ENCODE peak calls at places on chromosomes 13 and 19, in nine cellular contexts. J, I, D, P, Z, R, L, H and X are unnamed samples.

GRCh38 chr19:36547001-36547732 is 19.1 kb upstream of the ZNF260 start:
- DNase-seq in D (no peak), I (peak), J (peak), L (no peak), Z (no peak), H (no peak), P (no peak), R (no peak), X (peak)

GRCh38 chr19:43465468-43466120 is at the start of gene LYPD3:
- DNase-seq in D (no peak), H (peak), Z (no peak), I (peak), R (no peak), P (no peak), L (no peak), J (no peak), X (peak)

GRCh38 chr13:37360556-37360955 is 238.0 kb downstream of the POSTN start:
- DNase-seq in J (no peak), Z (no peak), R (no peak), L (no peak), P (no peak), D (no peak), I (no peak), H (no peak), X (no peak)

GRCh38 chr19:30089086-30089665 is 147.1 kb downstream of the URI1 start:
- DNase-seq in Z (peak), I (no peak), J (no peak), R (no peak), L (no peak), P (no peak), H (no peak), D (no peak), X (no peak)

GRCh38 chr13:24267801-24268200 is 41.6 kb upstream of the C1QTNF9 start:
- DNase-seq in L (no peak), R (no peak), P (no peak), Z (no peak), I (no peak), D (no peak), H (no peak), J (no peak), X (no peak)

GRCh38 chr13:27200413-27201066 is 28.9 kb upstream of the USP12 start:
- DNase-seq in P (no peak), Z (no peak), L (no peak), R (no peak), I (no peak), D (no peak), H (no peak), J (no peak), X (no peak)

GRCh38 chr19:16034958-16035560 is 41.2 kb upstream of the TPM4 start:
- DNase-seq in L (peak), J (no peak), Z (no peak), P (no peak), D (no peak), I (no peak), H (no peak), R (no peak), X (no peak)

GRCh38 chr13:35923347-35923746 is 207.8 kb downstream of the DCLK1 start:
- DNase-seq in L (no peak), J (peak), I (peak), Z (no peak), D (no peak), H (no peak), P (no peak), R (no peak), X (peak)

GRCh38 chr19:754530-754929 is 3.6 kb downstream of the MISP start:
- DNase-seq in Z (no peak), L (no peak), P (no peak), I (no peak), J (no peak), H (peak), D (no peak), R (no peak), X (no peak)

GRCh38 chr13:44843403-44843802 is 145.9 kb downstream of the NUFIP1 start:
- DNase-seq in I (peak), P (no peak), J (peak), R (no peak), L (no peak), Z (no peak), H (no peak), D (no peak), X (no peak)

GRCh38 chr13:31274345-31274870 is 74.6 kb downstream of the B3GLCT start:
- DNase-seq in H (no peak), Z (no peak), P (peak), L (no peak), I (no peak), R (no peak), J (peak), D (no peak), X (no peak)

GRCh38 chr19:38399537-38399936 is 3.4 kb upstream of the FAM98C start:
- DNase-seq in J (no peak), P (no peak), L (no peak), I (no peak), D (no peak), R (no peak), Z (no peak), H (no peak), X (no peak)

GRCh38 chr19:2207991-2208860 is 27.9 kb downstream of the PLEKHJ1 start:
- DNase-seq in J (peak), R (no peak), D (no peak), P (no peak), H (peak), I (peak), L (no peak), Z (no peak), X (no peak)

GRCh38 chr13:110797230-110797877 is 83.9 kb downstream of the ING1 start:
- DNase-seq in I (peak), P (no peak), Z (no peak), D (no peak), L (no peak), R (no peak), J (no peak), H (no peak), X (peak)

GRCh38 chr19:1290699-1291651 is 5.3 kb downstream of the EFNA2 start:
- DNase-seq in L (no peak), H (peak), R (no peak), I (no peak), J (no peak), P (no peak), Z (no peak), D (no peak), X (no peak)

DNA sequence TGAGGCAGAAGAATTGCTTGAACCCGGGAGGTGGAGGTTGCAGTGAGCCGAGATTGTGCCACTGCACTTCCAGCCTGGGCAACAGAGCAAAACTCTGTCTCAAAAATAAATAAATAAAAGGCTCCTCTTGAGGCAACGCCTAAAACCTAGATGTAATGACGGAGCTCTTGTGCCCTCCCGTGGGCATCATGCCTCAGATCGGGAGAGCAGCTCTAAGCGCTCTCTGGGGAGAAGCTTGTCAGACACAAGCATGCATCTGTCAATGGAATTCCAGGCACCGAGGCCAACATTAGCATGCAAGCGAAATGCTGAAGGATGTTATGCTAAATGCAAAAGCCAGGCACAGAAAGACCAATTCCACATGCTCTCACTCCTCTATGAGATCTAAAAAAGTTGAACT is 45.6 kb upstream of the MRI1 start:
- DNase-seq in J (peak), D (peak), Z (no peak), I (peak), R (no peak), L (no peak), P (no peak), H (peak), X (peak)
- TF ChIP-seq CTCF in J (peak), D (peak), Z (peak), I (no peak), R (no peak), L (peak), P (peak), H (no peak), X (peak)

GRCh38 chr19:31113250-31113685 is 236.0 kb downstream of the TSHZ3 start:
- DNase-seq in L (no peak), Z (no peak), P (no peak), D (no peak), H (no peak), J (peak), I (no peak), R (no peak), X (no peak)

GRCh38 chr19:31112158-31112557 is 237.1 kb downstream of the TSHZ3 start:
- DNase-seq in J (no peak), R (no peak), Z (no peak), P (no peak), L (no peak), H (no peak), D (no peak), I (no peak), X (no peak)

GRCh38 chr19:31111741-31112140 is 237.5 kb downstream of the TSHZ3 start:
- DNase-seq in L (no peak), I (no peak), H (no peak), R (no peak), P (no peak), J (no peak), Z (no peak), D (no peak), X (no peak)

GRCh38 chr19:31109626-31110025 is 239.6 kb downstream of the TSHZ3 start:
- DNase-seq in J (no peak), Z (no peak), D (no peak), R (no peak), I (no peak), L (no peak), H (no peak), P (no peak), X (no peak)

DNA sequence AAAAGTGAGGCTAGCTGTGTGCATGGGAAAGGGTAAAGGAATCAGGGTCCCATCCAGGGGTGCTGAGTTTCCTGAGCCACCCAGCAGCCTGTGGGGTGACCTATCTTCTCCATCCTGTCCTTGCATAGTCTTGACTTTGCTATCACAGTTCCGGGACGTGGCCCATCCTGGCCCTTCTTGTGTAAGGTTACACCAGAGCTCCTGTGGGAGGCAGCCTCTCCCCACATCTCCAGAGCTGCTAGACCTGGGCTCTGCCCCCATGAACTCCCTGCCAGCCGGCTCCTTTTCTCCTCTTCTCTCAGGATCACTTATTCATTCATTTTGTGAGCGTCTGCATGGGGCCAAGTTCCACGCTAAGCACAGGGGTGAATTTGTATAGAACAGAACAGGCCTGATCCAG is 238.9 kb downstream of the TSHZ3 start:
- DNase-seq in L (no peak), D (peak), Z (no peak), H (no peak), R (no peak), P (no peak), I (peak), J (peak), X (peak)
- TF ChIP-seq CTCF in L (no peak), D (peak), Z (no peak), H (no peak), R (no peak), P (no peak), I (peak), J (peak), X (no peak)

DNA sequence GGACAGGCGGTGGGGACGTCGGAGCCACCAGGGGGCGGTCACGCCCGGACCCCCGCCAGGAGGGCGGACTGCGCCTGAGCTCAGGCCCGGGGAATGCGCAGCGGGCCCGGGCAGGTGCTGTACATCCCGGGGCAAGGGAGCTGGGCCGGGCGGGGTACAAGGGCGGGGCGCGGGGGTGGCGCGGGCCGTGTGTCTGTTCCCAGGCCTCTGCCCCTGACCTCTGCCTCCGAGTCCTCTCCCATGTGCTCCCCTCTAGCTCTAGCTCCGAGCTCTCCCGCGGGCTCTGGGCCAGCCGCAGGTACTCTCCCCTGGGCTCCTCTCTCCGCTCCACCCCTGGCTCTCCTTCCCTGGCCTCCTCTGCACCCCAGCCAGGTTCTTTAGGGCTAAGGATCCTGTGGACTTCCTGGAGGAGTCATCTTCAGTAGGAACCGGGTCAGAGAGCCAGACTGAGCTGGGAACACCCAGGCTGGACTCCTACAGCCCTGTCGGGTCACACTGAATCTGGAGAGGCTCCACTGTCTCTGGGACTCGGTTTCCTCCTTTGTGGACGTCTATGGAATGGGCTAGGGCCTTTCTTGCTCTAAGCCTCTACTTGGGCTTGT is 2.3 kb downstream of the PPP1R13L start:
- DNase-seq in J (no peak), D (no peak), H (peak), L (peak), P (peak), Z (no peak), I (no peak), R (no peak), X (peak)
- TF ChIP-seq CTCF in J (no peak), D (peak), H (peak), L (peak), P (peak), Z (peak), I (peak), R (no peak), X (no peak)

GRCh38 chr13:28678809-28679208 is 19.9 kb downstream of the POMP start:
- DNase-seq in H (no peak), J (peak), D (no peak), L (no peak), Z (no peak), I (peak), P (no peak), R (no peak), X (no peak)
- TF ChIP-seq CTCF in H (no peak), J (peak), D (no peak), L (no peak), Z (no peak), I (peak), P (no peak), R (no peak), X (no peak)

DNA sequence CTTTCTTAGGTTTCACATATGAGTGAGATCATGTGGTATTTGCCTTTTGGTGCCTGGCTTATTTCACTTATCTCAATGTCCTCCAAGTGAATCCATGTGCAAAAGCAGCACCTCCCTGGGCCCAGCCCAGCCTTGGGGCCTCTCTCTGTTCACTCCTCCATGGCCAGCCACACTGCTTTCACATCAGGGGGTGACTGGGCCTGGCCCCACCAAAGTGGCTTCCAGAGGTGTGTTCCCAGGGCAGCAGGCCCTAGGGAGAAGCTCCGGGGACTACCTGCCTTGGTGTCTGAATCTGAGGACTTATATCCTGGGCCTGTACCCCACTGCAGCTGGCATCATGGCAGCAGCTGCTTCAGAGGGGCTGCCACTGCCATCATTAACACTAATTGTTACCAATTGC is 829.9 kb upstream of the SLITRK5 start:
- DNase-seq in J (no peak), D (no peak), I (no peak), L (no peak), R (no peak), P (no peak), Z (no peak), H (no peak), X (no peak)
- TF ChIP-seq CTCF in J (no peak), D (no peak), I (no peak), L (no peak), R (no peak), P (no peak), Z (no peak), H (no peak), X (no peak)

GRCh38 chr13:94660695-94661324 is 51.5 kb downstream of the SOX21 start:
- DNase-seq in I (peak), L (no peak), Z (no peak), D (no peak), H (no peak), R (no peak), P (peak), J (peak), X (peak)
- TF ChIP-seq CTCF in I (peak), L (no peak), Z (no peak), D (peak), H (no peak), R (no peak), P (peak), J (peak), X (peak)

DNA sequence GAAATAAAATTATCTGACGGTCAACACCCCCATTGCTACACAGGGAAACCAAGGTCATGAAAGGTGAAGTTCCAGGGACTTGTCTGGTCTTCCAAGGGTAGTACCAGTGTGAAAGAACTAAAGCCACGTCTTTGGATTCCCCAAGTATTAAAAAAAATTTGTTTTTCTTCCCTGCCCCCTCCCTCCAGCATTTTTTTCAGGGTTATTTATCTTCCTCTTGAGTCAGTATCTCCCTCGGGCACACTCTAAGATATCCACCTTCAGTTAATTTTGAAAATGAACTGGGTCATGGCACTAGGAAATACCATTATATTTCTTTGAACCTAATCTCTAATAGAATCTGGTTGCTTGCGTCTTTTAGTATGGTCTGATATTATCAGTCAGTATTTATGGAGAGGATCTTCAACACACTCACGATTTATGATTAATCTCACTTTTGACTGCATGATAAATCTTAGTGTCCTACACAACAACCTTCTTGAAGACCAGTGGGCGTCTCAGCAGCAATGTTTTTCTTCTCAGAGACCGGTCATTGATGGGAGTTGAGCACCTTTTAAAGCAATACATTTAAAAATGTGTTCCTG is 9.1 kb downstream of the ATP8A2 start:
- DNase-seq in D (no peak), I (no peak), Z (no peak), H (no peak), J (no peak), L (no peak), P (no peak), R (no peak), X (no peak)
- TF ChIP-seq CTCF in D (no peak), I (no peak), Z (no peak), H (no peak), J (no peak), L (no peak), P (no peak), R (no peak), X (no peak)

DNA sequence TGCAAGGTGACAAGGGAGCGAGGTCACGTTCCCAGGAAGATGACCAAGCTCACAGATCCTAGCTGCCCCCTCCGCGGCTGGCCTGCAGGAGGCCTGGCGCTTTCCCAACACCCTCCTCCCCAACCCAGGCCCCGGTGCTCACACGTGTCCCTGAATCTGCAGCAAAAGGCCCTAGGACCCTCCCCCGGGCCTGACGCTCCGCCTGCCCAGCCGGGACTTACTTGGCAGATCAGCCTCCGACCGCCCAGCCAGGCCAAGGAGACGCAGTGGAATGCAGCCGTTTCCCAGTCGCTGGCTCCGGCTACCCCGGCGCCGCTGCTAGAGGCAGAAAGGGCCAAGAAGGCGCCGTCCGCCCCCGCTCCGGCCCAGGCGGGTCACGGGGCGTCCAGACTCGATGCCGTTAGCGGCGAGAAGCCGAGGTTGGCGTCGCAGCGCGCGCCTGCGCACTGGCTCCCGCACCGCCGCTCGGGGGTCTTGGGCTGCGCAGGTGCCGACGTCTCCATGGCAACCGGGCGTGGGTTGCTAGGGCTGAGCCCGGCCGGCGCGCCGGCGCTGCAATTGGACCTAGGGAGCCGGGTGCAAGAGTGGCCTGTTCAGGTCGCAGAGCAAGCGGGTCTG is at the start of gene PNMA8A:
- DNase-seq in D (peak), Z (peak), H (peak), P (peak), L (peak), J (peak), I (peak), R (no peak), X (peak)
- TF ChIP-seq CTCF in D (no peak), Z (no peak), H (no peak), P (no peak), L (no peak), J (peak), I (no peak), R (no peak), X (no peak)